ENCODE peak calls at places on chromosomes 11 and 22, in eight cellular contexts. One of them, this sample, is unnamed.

GRCh38 chr11:9155930-9156329 is 64.5 kb upstream of the SCUBE2 start:
- DNase-seq in A549: no peak
- DNase-seq in AG04450: no peak
- DNase-seq in fibroblast of lung: no peak
- DNase-seq in neural progenitor cell: no peak
- DNase-seq in PC-9: no peak
- DNase-seq in hepatocyte: no peak
- DNase-seq in mucosa of descending colon: no peak
- DNase-seq in this sample: no peak

GRCh38 chr11:92762175-92762574 is 207.3 kb upstream of the MTNR1B start:
- DNase-seq in A549: no peak
- DNase-seq in AG04450: no peak
- DNase-seq in fibroblast of lung: no peak
- DNase-seq in neural progenitor cell: no peak
- DNase-seq in PC-9: no peak
- DNase-seq in hepatocyte: no peak
- DNase-seq in mucosa of descending colon: no peak
- DNase-seq in this sample: no peak

GRCh38 chr22:32546935-32547334 is 72.3 kb downstream of the FBXO7 start:
- DNase-seq in A549: no peak
- DNase-seq in AG04450: no peak
- DNase-seq in fibroblast of lung: no peak
- DNase-seq in neural progenitor cell: no peak
- DNase-seq in PC-9: peak
- DNase-seq in hepatocyte: no peak
- DNase-seq in mucosa of descending colon: no peak
- DNase-seq in this sample: no peak

GRCh38 chr11:133782116-133782725 is 63.1 kb downstream of the SPATA19 start:
- DNase-seq in A549: no peak
- DNase-seq in AG04450: no peak
- DNase-seq in fibroblast of lung: no peak
- DNase-seq in neural progenitor cell: no peak
- DNase-seq in PC-9: no peak
- DNase-seq in hepatocyte: no peak
- DNase-seq in mucosa of descending colon: no peak
- DNase-seq in this sample: no peak

GRCh38 chr11:124656759-124657627 is 16.5 kb downstream of the SIAE start:
- DNase-seq in A549: no peak
- DNase-seq in AG04450: no peak
- DNase-seq in fibroblast of lung: peak
- DNase-seq in neural progenitor cell: peak
- DNase-seq in PC-9: no peak
- DNase-seq in hepatocyte: no peak
- DNase-seq in mucosa of descending colon: no peak
- DNase-seq in this sample: peak

GRCh38 chr22:27218521-27218920 is 561.1 kb downstream of the MIAT start:
- DNase-seq in A549: no peak
- DNase-seq in AG04450: no peak
- DNase-seq in fibroblast of lung: no peak
- DNase-seq in neural progenitor cell: no peak
- DNase-seq in PC-9: no peak
- DNase-seq in hepatocyte: no peak
- DNase-seq in mucosa of descending colon: no peak
- DNase-seq in this sample: no peak

GRCh38 chr11:134026655-134027343 is 42.1 kb upstream of the JAM3 start:
- DNase-seq in A549: no peak
- DNase-seq in AG04450: no peak
- DNase-seq in fibroblast of lung: no peak
- DNase-seq in neural progenitor cell: peak
- DNase-seq in PC-9: no peak
- DNase-seq in hepatocyte: no peak
- DNase-seq in mucosa of descending colon: peak
- DNase-seq in this sample: no peak

GRCh38 chr11:121899534-121899933 is 216.5 kb downstream of the BLID start:
- DNase-seq in A549: no peak
- DNase-seq in AG04450: no peak
- DNase-seq in fibroblast of lung: no peak
- DNase-seq in neural progenitor cell: no peak
- DNase-seq in PC-9: no peak
- DNase-seq in hepatocyte: no peak
- DNase-seq in mucosa of descending colon: no peak
- DNase-seq in this sample: no peak

GRCh38 chr11:93199616-93200015 is 1.8 kb upstream of the SLC36A4 start:
- DNase-seq in A549: no peak
- DNase-seq in AG04450: no peak
- DNase-seq in fibroblast of lung: no peak
- DNase-seq in neural progenitor cell: no peak
- DNase-seq in PC-9: no peak
- DNase-seq in hepatocyte: no peak
- DNase-seq in mucosa of descending colon: no peak
- DNase-seq in this sample: no peak

GRCh38 chr22:29338398-29338797 is 22.9 kb upstream of the RASL10A start:
- DNase-seq in A549: no peak
- DNase-seq in AG04450: no peak
- DNase-seq in fibroblast of lung: no peak
- DNase-seq in neural progenitor cell: no peak
- DNase-seq in PC-9: no peak
- DNase-seq in hepatocyte: no peak
- DNase-seq in mucosa of descending colon: no peak
- DNase-seq in this sample: no peak

GRCh38 chr11:99973993-99974392 is 713.1 kb upstream of the ARHGAP42 start:
- DNase-seq in A549: peak
- DNase-seq in AG04450: no peak
- DNase-seq in fibroblast of lung: no peak
- DNase-seq in neural progenitor cell: no peak
- DNase-seq in PC-9: no peak
- DNase-seq in hepatocyte: peak
- DNase-seq in mucosa of descending colon: no peak
- DNase-seq in this sample: no peak

GRCh38 chr11:26621147-26621546 is 49.1 kb upstream of the MUC15 start:
- DNase-seq in A549: peak
- DNase-seq in AG04450: peak
- DNase-seq in fibroblast of lung: peak
- DNase-seq in neural progenitor cell: no peak
- DNase-seq in PC-9: peak
- DNase-seq in hepatocyte: peak
- DNase-seq in mucosa of descending colon: no peak
- DNase-seq in this sample: peak

GRCh38 chr22:30541979-30542810 is 4.3 kb downstream of the SEC14L6 start:
- DNase-seq in A549: no peak
- DNase-seq in AG04450: no peak
- DNase-seq in fibroblast of lung: peak
- DNase-seq in neural progenitor cell: peak
- DNase-seq in PC-9: no peak
- DNase-seq in hepatocyte: peak
- DNase-seq in mucosa of descending colon: no peak
- DNase-seq in this sample: no peak
- H3K4me3 ChIP-seq in A549: no peak
- H3K4me3 ChIP-seq in AG04450: no peak
- H3K4me3 ChIP-seq in fibroblast of lung: peak
- H3K4me3 ChIP-seq in neural progenitor cell: peak
- H3K4me3 ChIP-seq in PC-9: no peak
- H3K4me3 ChIP-seq in hepatocyte: peak
- H3K4me3 ChIP-seq in mucosa of descending colon: no peak
- H3K4me3 ChIP-seq in this sample: no peak

DNA sequence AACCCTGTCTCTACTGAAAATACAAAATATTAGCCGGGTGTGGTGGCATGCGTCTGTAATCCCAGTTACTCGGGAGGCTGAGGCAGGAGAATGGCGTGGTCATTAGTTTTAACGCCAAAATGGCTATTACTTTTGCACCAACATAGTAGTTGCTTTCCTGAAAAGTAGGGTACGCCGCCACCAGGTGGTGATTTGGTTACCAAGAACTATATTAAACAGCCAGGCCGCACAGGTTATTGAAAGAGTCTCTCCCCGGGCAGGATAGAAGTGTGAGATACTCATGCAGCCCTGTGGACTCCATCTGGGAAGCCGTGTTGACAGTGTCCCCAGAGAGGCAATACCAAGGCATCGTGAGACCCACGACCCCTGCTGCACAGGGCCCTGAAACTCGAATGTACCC is 24.6 kb upstream of the LRRC32 start:
- DNase-seq in A549: no peak
- DNase-seq in AG04450: no peak
- DNase-seq in fibroblast of lung: no peak
- DNase-seq in neural progenitor cell: no peak
- DNase-seq in PC-9: no peak
- DNase-seq in hepatocyte: no peak
- DNase-seq in mucosa of descending colon: no peak
- DNase-seq in this sample: no peak
- TF ChIP-seq CTCF in A549: peak
- TF ChIP-seq CTCF in AG04450: no peak
- TF ChIP-seq CTCF in fibroblast of lung: no peak
- TF ChIP-seq CTCF in neural progenitor cell: peak
- TF ChIP-seq CTCF in PC-9: peak
- TF ChIP-seq CTCF in hepatocyte: no peak
- TF ChIP-seq CTCF in mucosa of descending colon: no peak
- TF ChIP-seq CTCF in this sample: no peak

GRCh38 chr22:33854724-33855123 is 65.6 kb downstream of the LARGE1 start:
- DNase-seq in A549: no peak
- DNase-seq in AG04450: no peak
- DNase-seq in fibroblast of lung: no peak
- DNase-seq in neural progenitor cell: no peak
- DNase-seq in PC-9: no peak
- DNase-seq in hepatocyte: no peak
- DNase-seq in mucosa of descending colon: no peak
- DNase-seq in this sample: no peak

GRCh38 chr22:33851240-33851639 is 69.0 kb downstream of the LARGE1 start:
- DNase-seq in A549: no peak
- DNase-seq in AG04450: no peak
- DNase-seq in fibroblast of lung: peak
- DNase-seq in neural progenitor cell: no peak
- DNase-seq in PC-9: peak
- DNase-seq in hepatocyte: peak
- DNase-seq in mucosa of descending colon: no peak
- DNase-seq in this sample: no peak

GRCh38 chr22:33851985-33852384 is 68.3 kb downstream of the LARGE1 start:
- DNase-seq in A549: no peak
- DNase-seq in AG04450: no peak
- DNase-seq in fibroblast of lung: no peak
- DNase-seq in neural progenitor cell: no peak
- DNase-seq in PC-9: peak
- DNase-seq in hepatocyte: no peak
- DNase-seq in mucosa of descending colon: no peak
- DNase-seq in this sample: no peak

GRCh38 chr22:33850724-33851123 is 69.6 kb downstream of the LARGE1 start:
- DNase-seq in A549: no peak
- DNase-seq in AG04450: no peak
- DNase-seq in fibroblast of lung: no peak
- DNase-seq in neural progenitor cell: no peak
- DNase-seq in PC-9: no peak
- DNase-seq in hepatocyte: no peak
- DNase-seq in mucosa of descending colon: no peak
- DNase-seq in this sample: no peak

DNA sequence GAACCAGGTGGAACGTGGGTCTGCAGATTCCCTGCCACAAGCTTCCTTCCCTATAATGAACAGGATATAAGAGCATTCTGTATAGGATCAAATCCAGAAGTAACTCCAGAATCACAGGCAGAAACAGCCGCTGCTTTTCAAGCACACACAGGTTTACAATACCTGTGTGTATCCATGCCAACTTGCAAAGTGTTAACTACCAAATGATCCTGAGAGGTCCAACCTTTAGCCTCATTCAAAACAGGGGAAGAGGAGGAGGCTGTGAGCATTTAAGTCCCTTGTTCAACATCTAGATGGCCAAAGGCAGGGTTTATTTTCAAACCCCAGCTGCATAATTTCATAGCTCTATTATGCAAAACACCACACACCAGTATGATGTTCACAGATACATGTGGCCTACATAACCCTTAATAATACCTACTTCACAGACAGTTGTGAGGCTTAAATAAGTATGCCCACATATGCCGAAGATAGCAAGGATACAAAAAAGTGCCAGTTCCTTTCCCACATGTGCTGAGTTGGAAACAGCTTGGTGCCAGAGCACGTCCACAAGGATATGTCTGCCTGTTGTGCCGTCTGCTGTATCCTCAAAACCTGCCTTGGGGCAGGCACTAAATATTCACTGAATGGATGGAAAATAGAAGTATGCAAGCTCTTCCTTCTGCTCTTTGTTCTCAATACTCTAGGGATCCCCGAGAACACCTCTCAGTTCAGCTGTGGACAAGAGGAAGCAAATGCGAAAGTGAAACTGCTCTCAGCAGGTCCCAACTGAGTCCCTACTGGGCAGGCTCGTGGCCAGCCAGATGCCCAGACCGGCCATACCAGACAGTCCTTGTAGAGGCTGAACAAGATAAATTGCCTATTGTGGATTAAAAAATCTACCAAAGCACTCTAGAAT is 66.8 kb downstream of the LARGE1 start:
- DNase-seq in A549: peak
- DNase-seq in AG04450: no peak
- DNase-seq in fibroblast of lung: peak
- DNase-seq in neural progenitor cell: peak
- DNase-seq in PC-9: peak
- DNase-seq in hepatocyte: peak
- DNase-seq in mucosa of descending colon: peak
- DNase-seq in this sample: peak
- H3K4me3 ChIP-seq in A549: peak
- H3K4me3 ChIP-seq in AG04450: peak
- H3K4me3 ChIP-seq in fibroblast of lung: peak
- H3K4me3 ChIP-seq in neural progenitor cell: no peak
- H3K4me3 ChIP-seq in PC-9: peak
- H3K4me3 ChIP-seq in hepatocyte: no peak
- H3K4me3 ChIP-seq in mucosa of descending colon: no peak
- H3K4me3 ChIP-seq in this sample: peak

GRCh38 chr11:125679397-125679796 is 1.2 kb downstream of the ACRV1 start:
- DNase-seq in A549: no peak
- DNase-seq in AG04450: no peak
- DNase-seq in fibroblast of lung: no peak
- DNase-seq in neural progenitor cell: no peak
- DNase-seq in PC-9: no peak
- DNase-seq in hepatocyte: no peak
- DNase-seq in mucosa of descending colon: no peak
- DNase-seq in this sample: no peak
- TF ChIP-seq CTCF in A549: peak
- TF ChIP-seq CTCF in AG04450: peak
- TF ChIP-seq CTCF in fibroblast of lung: peak
- TF ChIP-seq CTCF in neural progenitor cell: peak
- TF ChIP-seq CTCF in PC-9: peak
- TF ChIP-seq CTCF in hepatocyte: peak
- TF ChIP-seq CTCF in mucosa of descending colon: no peak
- TF ChIP-seq CTCF in this sample: no peak